ENCODE peak calls at places on chromosomes 3 and 15, in five cellular contexts. W is NCI-H748 treated with DMSO at 0.1 percent for 48 hours; F is posterior cingulate gyrus; G is globus pallidus; M is CD8-positive, alpha-beta T cell. Q is an unnamed sample.

GRCh38 chr3:155594836-155595235 is 150.0 kb downstream of the PLCH1 start:
- DNase-seq in W (no peak), F (no peak), G (no peak), M (no peak), Q (no peak)

GRCh38 chr15:38474155-38474757 is 20.3 kb downstream of the FAM98B start:
- DNase-seq in F (no peak), W (peak; percentile 7), G (peak; percentile 78), M (peak; percentile 13), Q (peak; percentile 44)

GRCh38 chr3:98359993-98360675 is 6.5 kb downstream of the OR5K4 start:
- DNase-seq in G (no peak), F (no peak), W (no peak), M (no peak), Q (no peak)

GRCh38 chr3:144381607-144382006 is 410.0 kb downstream of the DIPK2A start:
- DNase-seq in F (no peak), W (no peak), M (no peak), G (no peak), Q (no peak)

GRCh38 chr3:109228391-109229080 is 87.8 kb downstream of the DPPA2 start:
- DNase-seq in M (no peak), G (no peak), W (no peak), F (no peak), Q (no peak)

GRCh38 chr15:96542130-96542770 is 211.8 kb downstream of the NR2F2 start:
- DNase-seq in M (no peak), W (no peak), F (no peak), G (no peak), Q (no peak)

GRCh38 chr3:156518726-156519125 is 36.2 kb downstream of the SSR3 start:
- DNase-seq in M (no peak), F (no peak), W (no peak), G (no peak), Q (no peak)

GRCh38 chr3:147189016-147189415 is 217.3 kb downstream of the ZIC4 start:
- DNase-seq in M (no peak), G (no peak), W (no peak), F (no peak), Q (no peak)

GRCh38 chr3:87413821-87414220 is 137.4 kb upstream of the POU1F1 start:
- DNase-seq in M (no peak), W (no peak), F (no peak), G (no peak), Q (no peak)